ENCODE peak calls at places on chromosomes 16 and 17, in eight cellular contexts. P is CD8-positive, alpha-beta T cell; M is fibroblast of lung; T is esophagus muscularis mucosa; V is tibial artery; L is heart left ventricle; O is prostate gland; G is PC-9. R is an unnamed sample. For H3K36me3, the result is how much of the 10 kb centered on the place peaks cover.

GRCh38 chr16:19833176-19833575 is 51.5 kb downstream of the GPRC5B start:
- DNase-seq in G (no peak), L (no peak), P (no peak), V (no peak), T (no peak), O (no peak), M (no peak), R (no peak)

GRCh38 chr16:73483934-73484712 is 436.2 kb upstream of the ZFHX3 start:
- DNase-seq in V (no peak), O (no peak), T (no peak), L (no peak), M (no peak), P (no peak), G (no peak), R (no peak)

GRCh38 chr17:69141802-69142472 is at the start of gene ABCA6:
- DNase-seq in L (no peak), G (no peak), P (no peak), V (no peak), M (peak), O (no peak), T (no peak), R (no peak)

GRCh38 chr16:87671221-87671620 is 68.9 kb downstream of the JPH3 start:
- DNase-seq in G (no peak), V (no peak), M (no peak), O (no peak), P (no peak), L (no peak), T (no peak), R (no peak)

GRCh38 chr16:80197790-80198201 is 343.0 kb upstream of the DYNLRB2 start:
- DNase-seq in P (no peak), V (no peak), O (no peak), L (no peak), M (peak), T (no peak), G (peak), R (peak)

GRCh38 chr17:34736611-34737010 is 157.2 kb downstream of the TMEM132E start:
- DNase-seq in G (no peak), O (no peak), P (no peak), L (peak), V (peak), T (no peak), M (no peak), R (no peak)

GRCh38 chr17:17029938-17030337 is 12.3 kb upstream of the MPRIP start:
- DNase-seq in V (no peak), P (no peak), L (no peak), T (no peak), G (no peak), M (no peak), O (no peak), R (no peak)

GRCh38 chr16:66205287-66206167 is 161.0 kb upstream of the CDH5 start:
- DNase-seq in T (peak), V (no peak), G (no peak), L (no peak), P (no peak), O (no peak), M (peak), R (no peak)

GRCh38 chr17:82887255-82888164 is 47.7 kb upstream of the ZNF750 start:
- DNase-seq in V (no peak), T (no peak), P (no peak), L (no peak), G (no peak), M (peak), O (no peak), R (no peak)

GRCh38 chr16:89431158-89431584 is 59.2 kb downstream of the ANKRD11 start:
- DNase-seq in G (no peak), T (no peak), L (no peak), V (no peak), M (peak), P (no peak), O (peak), R (peak)

GRCh38 chr16:69894675-69895074 is 56.5 kb upstream of the CLEC18A start:
- DNase-seq in O (no peak), L (no peak), G (no peak), T (no peak), P (no peak), V (no peak), M (no peak), R (no peak)

GRCh38 chr16:10879681-10880589 is 2.9 kb downstream of the CIITA start:
- DNase-seq in L (no peak), T (no peak), O (no peak), P (no peak), V (peak), M (no peak), G (no peak), R (no peak)

GRCh38 chr16:10876799-10877341 is at the start of gene CIITA:
- DNase-seq in M (peak), L (peak), V (peak), O (no peak), P (peak), T (no peak), G (peak), R (no peak)

GRCh38 chr16:10878644-10879498 is 1.9 kb downstream of the CIITA start:
- DNase-seq in M (peak), T (no peak), L (peak), G (peak), P (no peak), V (peak), O (no peak), R (no peak)

GRCh38 chr16:10877472-10877946 is 507 bp downstream of the CIITA start:
- DNase-seq in V (peak), P (no peak), G (no peak), L (no peak), M (no peak), T (no peak), O (no peak), R (no peak)

DNA sequence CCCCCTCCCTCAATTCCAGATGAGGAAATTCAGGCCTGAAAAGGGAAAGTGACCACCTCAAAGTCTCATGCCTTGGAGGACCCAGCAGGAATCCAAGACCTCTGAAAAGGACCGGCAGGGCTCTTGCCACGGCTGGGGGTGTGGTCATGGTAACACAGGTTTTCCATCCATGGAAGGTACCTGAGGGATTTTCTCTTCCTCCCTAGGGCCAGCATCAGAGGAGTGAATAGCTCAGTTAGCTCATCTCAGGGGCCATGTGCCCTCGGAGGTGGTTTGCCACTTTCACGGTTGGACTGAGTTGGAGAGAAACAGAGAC is 1.3 kb downstream of the CIITA start:
- DNase-seq in T (no peak), O (no peak), M (no peak), V (no peak), L (no peak), P (no peak), G (no peak), R (no peak)
- H3K4me3 ChIP-seq in T (peak), O (no peak), M (peak), V (peak), L (peak), P (peak), G (peak), R (no peak)

GRCh38 chr17:79970576-79971068 is 65.0 kb downstream of the TBC1D16 start:
- DNase-seq in G (no peak), V (peak), M (peak), O (no peak), T (no peak), L (no peak), P (no peak), R (no peak)
- TF ChIP-seq CTCF in G (peak), V (no peak), M (peak), O (no peak), T (peak), L (peak), P (peak), R (no peak)

DNA sequence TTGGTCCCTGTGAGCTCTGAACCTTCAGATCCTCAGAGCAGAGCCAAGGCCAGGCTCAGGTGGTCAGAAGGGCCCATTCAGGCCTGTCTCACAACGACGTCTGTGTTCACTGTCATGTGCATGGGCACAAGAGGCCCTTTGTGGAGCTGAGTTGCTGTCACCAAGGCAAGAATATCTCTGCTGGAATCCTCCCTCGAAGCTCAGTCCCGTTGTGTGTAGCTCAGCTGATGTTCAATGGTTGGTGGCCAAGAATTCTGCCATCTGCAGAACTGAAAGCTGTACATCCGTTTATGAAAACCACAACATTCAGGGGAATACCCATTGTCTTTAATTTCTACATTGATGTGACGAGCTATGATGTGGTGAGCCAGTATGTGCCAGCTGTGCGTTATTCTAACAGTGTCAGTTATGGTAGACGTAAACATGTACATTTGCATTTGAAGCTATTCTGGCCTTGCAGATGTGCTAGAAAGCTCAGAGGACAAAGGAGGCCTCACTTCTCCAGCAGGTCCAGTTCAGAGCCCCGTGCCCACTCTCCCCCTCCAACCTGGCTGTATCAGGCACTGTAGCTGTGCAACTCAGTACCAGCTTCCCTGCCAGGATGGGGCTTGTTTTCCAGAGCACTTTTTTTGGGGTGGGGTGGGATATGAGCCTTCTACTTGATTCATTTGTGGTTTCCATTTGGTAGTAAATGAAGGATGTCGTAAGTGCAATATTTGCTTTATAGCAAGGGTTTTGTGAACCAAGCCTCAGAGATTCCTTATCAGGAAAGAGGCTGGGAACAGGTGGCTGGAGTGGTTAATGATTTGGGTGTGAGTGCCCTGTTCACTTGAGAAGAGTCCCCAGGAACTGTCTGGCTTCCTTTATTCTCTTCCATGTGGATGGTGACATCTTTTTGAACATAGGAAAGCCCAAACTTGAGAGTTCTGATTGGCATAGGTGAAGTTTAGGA is 56.1 kb downstream of the B9D1 start:
- DNase-seq in P (no peak), G (peak), L (no peak), T (no peak), O (no peak), V (no peak), M (no peak), R (no peak)
- H3K36me3 ChIP-seq in P (under half), G (under half), L (under half), T (under half), O (under half), V (under half), M (under half), R (under half)

DNA sequence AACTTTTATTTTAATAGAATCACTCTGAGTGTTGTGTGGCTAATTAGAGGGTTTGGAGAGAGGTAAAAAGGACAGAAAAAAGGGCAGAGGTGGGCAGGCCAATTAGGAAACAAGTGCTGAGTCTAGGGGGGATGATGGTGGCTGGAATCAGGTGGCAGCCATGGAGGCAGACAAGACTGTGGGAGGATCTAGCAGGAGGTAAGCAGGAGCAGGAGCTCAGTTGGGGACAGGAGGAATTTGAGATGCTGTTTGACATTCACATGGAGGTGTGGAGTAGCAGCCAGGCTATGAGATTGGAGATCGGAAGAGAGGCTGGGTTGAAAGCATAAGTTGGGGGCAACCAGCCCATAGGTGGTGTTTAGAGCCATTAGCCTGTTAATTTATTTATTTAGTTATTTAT is 3.7 kb upstream of the MT4 start:
- DNase-seq in T (no peak), P (no peak), V (no peak), M (no peak), G (no peak), L (no peak), O (no peak), R (no peak)
- H3K4me3 ChIP-seq in T (no peak), P (no peak), V (no peak), M (no peak), G (no peak), L (no peak), O (no peak), R (no peak)

DNA sequence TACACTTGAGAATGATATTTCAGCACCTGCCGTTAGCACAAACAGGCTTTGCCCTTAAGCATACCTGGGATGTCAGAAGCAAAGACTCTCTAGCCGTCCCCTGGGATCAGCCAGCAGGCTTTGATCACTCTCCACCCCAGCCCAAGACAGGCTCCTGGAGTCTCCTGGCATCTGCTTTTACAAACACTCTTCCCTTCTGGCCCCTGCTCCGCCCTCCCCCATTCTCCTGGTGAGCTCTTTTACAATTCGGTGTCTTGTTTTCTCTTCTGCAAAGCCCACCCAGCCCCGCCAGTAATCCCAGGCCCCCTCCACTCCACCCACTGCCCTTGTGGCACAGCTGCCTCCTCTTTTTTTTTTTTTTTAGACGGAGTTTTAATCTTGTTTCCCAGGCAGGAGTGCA is 50.4 kb downstream of the KATNIP start:
- DNase-seq in V (no peak), M (no peak), G (no peak), T (no peak), L (no peak), O (no peak), P (no peak), R (no peak)
- TF ChIP-seq CTCF in V (no peak), M (no peak), G (no peak), T (no peak), L (no peak), O (no peak), P (no peak), R (no peak)

DNA sequence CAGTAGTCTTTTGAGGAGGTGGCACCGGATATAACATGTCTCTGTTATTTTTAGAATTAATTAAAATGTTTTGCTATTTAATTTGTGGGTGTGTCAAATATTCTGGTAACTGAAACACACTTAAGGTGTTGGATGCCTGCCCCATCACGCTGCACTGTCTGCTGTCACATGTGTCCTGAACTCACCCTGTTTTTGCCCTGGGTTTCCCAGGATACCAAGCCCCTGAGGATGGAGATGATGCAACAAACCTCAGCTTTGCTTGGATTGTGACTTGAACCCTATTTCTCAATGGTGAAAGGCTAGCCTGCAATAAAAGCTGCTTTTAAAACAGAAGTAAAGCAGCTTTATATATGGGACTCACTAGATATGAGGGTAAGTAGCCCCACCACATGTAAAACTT is 11.5 kb upstream of the DUSP14 start:
- DNase-seq in L (peak), G (no peak), T (no peak), O (no peak), P (no peak), V (peak), M (peak), R (no peak)
- H3K36me3 ChIP-seq in L (under half), G (under half), T (under half), O (under half), P (under half), V (half or more), M (under half), R (under half)

GRCh38 chr16:75088226-75088625 is 28.4 kb downstream of the LDHD start:
- DNase-seq in M (no peak), P (no peak), L (no peak), G (no peak), O (no peak), V (no peak), T (no peak), R (no peak)

GRCh38 chr16:75088934-75089333 is 27.6 kb downstream of the LDHD start:
- DNase-seq in M (no peak), P (no peak), G (no peak), T (no peak), L (no peak), O (no peak), V (no peak), R (no peak)

GRCh38 chr16:75085556-75085955 is 31.0 kb downstream of the LDHD start:
- DNase-seq in M (no peak), P (no peak), V (no peak), G (no peak), O (no peak), L (no peak), T (no peak), R (no peak)

GRCh38 chr16:75086281-75086680 is 30.3 kb downstream of the LDHD start:
- DNase-seq in M (no peak), T (no peak), O (no peak), L (no peak), G (no peak), V (no peak), P (no peak), R (no peak)

DNA sequence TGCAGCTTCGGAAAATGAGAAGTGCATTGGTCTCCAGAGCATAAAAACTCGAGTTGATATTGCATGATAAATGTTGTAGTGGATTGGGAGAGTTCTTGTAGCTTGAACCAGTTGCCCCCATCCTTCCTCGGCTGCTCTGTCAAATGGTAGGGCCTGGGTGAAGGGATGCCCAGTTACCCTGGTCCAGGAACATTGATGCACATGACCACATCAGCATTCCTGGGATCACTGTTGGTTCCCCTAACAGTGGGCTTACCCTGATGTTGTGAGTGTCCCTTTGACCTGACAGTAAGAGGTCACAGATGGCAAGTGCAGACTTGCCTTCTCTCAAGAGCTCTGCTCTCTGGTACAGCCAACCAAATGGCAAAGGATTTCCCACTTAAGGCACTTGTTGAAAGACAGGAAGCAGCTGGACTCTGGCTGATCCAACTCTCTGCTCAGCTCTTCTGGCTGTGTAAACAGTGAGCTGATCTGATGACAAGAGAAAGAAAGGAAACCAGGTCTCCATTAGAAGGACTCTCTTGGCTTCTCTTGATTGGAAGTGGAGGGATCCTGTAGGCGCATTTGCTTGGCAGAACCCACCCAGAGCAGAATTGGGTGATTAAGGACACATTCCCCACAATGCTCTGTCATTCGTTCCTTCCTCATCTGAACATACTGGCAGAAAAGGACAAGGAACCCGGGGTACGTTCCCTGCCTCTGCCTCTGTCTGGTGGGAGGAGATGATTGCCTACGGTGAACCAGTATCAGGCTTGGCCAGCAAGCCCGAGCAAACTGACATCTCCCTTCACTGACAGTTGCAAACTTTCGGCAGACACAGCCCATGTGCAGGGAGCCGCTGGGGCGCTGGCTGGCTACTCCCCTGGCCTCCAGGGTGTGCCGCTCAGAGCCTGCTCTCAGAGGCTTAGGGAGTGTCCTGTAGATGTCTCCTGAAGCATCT is 29.3 kb downstream of the LDHD start:
- DNase-seq in L (peak), T (no peak), P (no peak), M (peak), G (no peak), O (no peak), V (no peak), R (no peak)
- H3K4me3 ChIP-seq in L (peak), T (peak), P (no peak), M (peak), G (no peak), O (no peak), V (no peak), R (no peak)

GRCh38 chr16:29963021-29963743 is 1.3 kb downstream of the TMEM219 start:
- DNase-seq in V (peak), M (no peak), G (no peak), T (no peak), P (no peak), L (no peak), O (no peak), R (no peak)
- TF ChIP-seq CTCF in V (no peak), M (no peak), G (no peak), T (no peak), P (no peak), L (no peak), O (no peak), R (no peak)

DNA sequence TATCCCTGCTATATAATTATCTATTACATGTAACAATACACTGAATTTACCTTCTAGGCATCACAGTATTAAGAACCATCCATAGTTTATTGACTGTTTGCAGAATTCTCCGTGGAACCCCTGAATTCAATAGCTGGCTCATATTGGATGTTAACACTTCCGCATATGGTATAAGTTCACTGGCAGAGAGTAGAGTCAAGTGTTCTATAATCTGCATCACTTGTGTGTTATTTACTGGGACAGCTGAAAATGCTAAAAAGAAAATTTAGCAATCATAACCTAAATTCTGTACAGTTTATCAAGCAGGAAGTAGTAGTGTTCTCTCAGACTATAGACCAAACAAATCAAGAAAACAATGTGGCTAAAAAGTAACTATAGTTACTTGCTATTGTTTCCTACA is 14.5 kb upstream of the BRIP1 start:
- DNase-seq in V (no peak), L (no peak), M (no peak), G (no peak), O (no peak), T (no peak), P (no peak), R (no peak)
- H3K36me3 ChIP-seq in V (half or more), L (under half), M (under half), G (under half), O (under half), T (under half), P (under half), R (under half)